ENCODE peak calls at places on chromosomes 11 and 22, in six cellular contexts. One of them, this sample, is unnamed.

GRCh38 chr11:124724854-124725718 is 14.7 kb upstream of the NRGN start:
- DNase-seq in neuronal stem cell: no peak
- DNase-seq in H9: peak; percentile 33
- DNase-seq in mesendoderm: no peak
- DNase-seq in H1: no peak
- DNase-seq in IMR-90: no peak
- DNase-seq in this sample: no peak

GRCh38 chr11:47378836-47379170 is 456 bp upstream of the SPI1 start:
- DNase-seq in H9: no peak
- DNase-seq in neuronal stem cell: no peak
- DNase-seq in H1: no peak
- DNase-seq in mesendoderm: no peak
- DNase-seq in IMR-90: no peak
- DNase-seq in this sample: no peak

GRCh38 chr11:8533332-8533731 is 60.7 kb downstream of the STK33 start:
- DNase-seq in H9: no peak
- DNase-seq in H1: no peak
- DNase-seq in neuronal stem cell: no peak
- DNase-seq in mesendoderm: peak; percentile 15
- DNase-seq in IMR-90: no peak
- DNase-seq in this sample: no peak

GRCh38 chr11:126348806-126349582 is 6.5 kb upstream of the ST3GAL4 start:
- DNase-seq in mesendoderm: no peak
- DNase-seq in H9: no peak
- DNase-seq in H1: no peak
- DNase-seq in neuronal stem cell: no peak
- DNase-seq in IMR-90: peak; percentile 36
- DNase-seq in this sample: no peak

GRCh38 chr11:79314906-79315689 is 125.7 kb downstream of the TENM4 start:
- DNase-seq in IMR-90: peak; percentile 41
- DNase-seq in H9: peak; percentile 59
- DNase-seq in neuronal stem cell: peak; percentile 37
- DNase-seq in mesendoderm: peak; percentile 70
- DNase-seq in H1: peak; percentile 56
- DNase-seq in this sample: peak; percentile 5

GRCh38 chr11:61529537-61530225 is 21.1 kb downstream of the LRRC10B start:
- DNase-seq in neuronal stem cell: no peak
- DNase-seq in IMR-90: no peak
- DNase-seq in H1: no peak
- DNase-seq in mesendoderm: no peak
- DNase-seq in H9: no peak
- DNase-seq in this sample: no peak

GRCh38 chr11:79236541-79236971 is 204.3 kb downstream of the TENM4 start:
- DNase-seq in H1: no peak
- DNase-seq in H9: no peak
- DNase-seq in neuronal stem cell: no peak
- DNase-seq in IMR-90: peak; percentile 99
- DNase-seq in mesendoderm: peak; percentile 33
- DNase-seq in this sample: peak; percentile 89

GRCh38 chr22:35150163-35151107 is 84.5 kb downstream of the ISX start:
- DNase-seq in H1: peak; percentile 94
- DNase-seq in neuronal stem cell: peak; percentile 75
- DNase-seq in H9: peak; percentile 84
- DNase-seq in mesendoderm: peak; percentile 74
- DNase-seq in IMR-90: peak; percentile 42
- DNase-seq in this sample: peak; percentile 33

GRCh38 chr11:73308963-73309960 is 1.2 kb downstream of the ARHGEF17 start:
- DNase-seq in neuronal stem cell: peak; percentile 78
- DNase-seq in IMR-90: peak; percentile 96
- DNase-seq in mesendoderm: peak; percentile 97
- DNase-seq in H1: peak; percentile 88
- DNase-seq in H9: peak; percentile 90
- DNase-seq in this sample: peak; percentile 98

GRCh38 chr11:959608-960007 is 33.9 kb downstream of the AP2A2 start:
- DNase-seq in neuronal stem cell: no peak
- DNase-seq in mesendoderm: no peak
- DNase-seq in H9: no peak
- DNase-seq in IMR-90: no peak
- DNase-seq in H1: no peak
- DNase-seq in this sample: no peak

GRCh38 chr11:84564180-84564866 is 1062.8 kb downstream of the DLG2 start:
- DNase-seq in mesendoderm: peak; percentile 36
- DNase-seq in H9: no peak
- DNase-seq in neuronal stem cell: peak; percentile 35
- DNase-seq in H1: no peak
- DNase-seq in IMR-90: peak; percentile 44
- DNase-seq in this sample: peak; percentile 43

GRCh38 chr11:2551131-2551530 is 106.3 kb downstream of the KCNQ1 start:
- DNase-seq in H1: no peak
- DNase-seq in neuronal stem cell: no peak
- DNase-seq in H9: no peak
- DNase-seq in mesendoderm: no peak
- DNase-seq in IMR-90: no peak
- DNase-seq in this sample: peak; percentile 25

GRCh38 chr11:110524227-110524626 is 94.5 kb downstream of the FDX1 start:
- DNase-seq in IMR-90: peak; percentile 99
- DNase-seq in mesendoderm: no peak
- DNase-seq in neuronal stem cell: no peak
- DNase-seq in H1: no peak
- DNase-seq in H9: no peak
- DNase-seq in this sample: peak; percentile 98

GRCh38 chr11:131886201-131886600 is 515.8 kb downstream of the NTM start:
- DNase-seq in neuronal stem cell: no peak
- DNase-seq in H1: no peak
- DNase-seq in IMR-90: no peak
- DNase-seq in mesendoderm: no peak
- DNase-seq in H9: no peak
- DNase-seq in this sample: no peak

GRCh38 chr11:69704508-69705245 is 855 bp upstream of the FGF19 start:
- DNase-seq in mesendoderm: peak; percentile 95
- DNase-seq in neuronal stem cell: peak; percentile 84
- DNase-seq in IMR-90: no peak
- DNase-seq in H9: peak; percentile 94
- DNase-seq in H1: peak; percentile 96
- DNase-seq in this sample: peak; percentile 33

GRCh38 chr11:3021125-3021524 is 29.0 kb upstream of the NAP1L4 start:
- DNase-seq in H1: no peak
- DNase-seq in IMR-90: peak; percentile 16
- DNase-seq in mesendoderm: peak; percentile 70
- DNase-seq in neuronal stem cell: peak; percentile 56
- DNase-seq in H9: peak; percentile 68
- DNase-seq in this sample: peak; percentile 29

GRCh38 chr22:41410311-41410751 is 28.6 kb downstream of the TEF start:
- DNase-seq in H1: no peak
- DNase-seq in mesendoderm: no peak
- DNase-seq in H9: no peak
- DNase-seq in IMR-90: no peak
- DNase-seq in neuronal stem cell: no peak
- DNase-seq in this sample: no peak

GRCh38 chr22:19128946-19129727 is 2.0 kb upstream of the TSSK2 start:
- DNase-seq in H9: no peak
- DNase-seq in neuronal stem cell: no peak
- DNase-seq in H1: no peak
- DNase-seq in mesendoderm: no peak
- DNase-seq in IMR-90: no peak
- DNase-seq in this sample: no peak

GRCh38 chr11:121716060-121716459 is 263.3 kb upstream of the SORL1-AS1 start:
- DNase-seq in mesendoderm: peak; percentile 14
- DNase-seq in H9: no peak
- DNase-seq in H1: no peak
- DNase-seq in IMR-90: peak; percentile 85
- DNase-seq in neuronal stem cell: no peak
- DNase-seq in this sample: no peak

GRCh38 chr11:19258651-19259230 is 18.0 kb upstream of the E2F8 start:
- DNase-seq in H1: no peak
- DNase-seq in H9: no peak
- DNase-seq in neuronal stem cell: no peak
- DNase-seq in IMR-90: no peak
- DNase-seq in mesendoderm: no peak
- DNase-seq in this sample: no peak

GRCh38 chr11:109236696-109237095 is 185.3 kb upstream of the C11orf87 start:
- DNase-seq in H9: no peak
- DNase-seq in H1: no peak
- DNase-seq in IMR-90: no peak
- DNase-seq in mesendoderm: no peak
- DNase-seq in neuronal stem cell: no peak
- DNase-seq in this sample: peak; percentile 48

GRCh38 chr22:41994506-41994905 is 4.1 kb upstream of the WBP2NL start:
- DNase-seq in H9: no peak
- DNase-seq in neuronal stem cell: no peak
- DNase-seq in mesendoderm: peak; percentile 14
- DNase-seq in H1: no peak
- DNase-seq in IMR-90: no peak
- DNase-seq in this sample: no peak

GRCh38 chr11:78820722-78821121 is 246.1 kb upstream of the NARS2 start:
- DNase-seq in neuronal stem cell: no peak
- DNase-seq in H9: no peak
- DNase-seq in H1: no peak
- DNase-seq in mesendoderm: no peak
- DNase-seq in IMR-90: no peak
- DNase-seq in this sample: no peak

GRCh38 chr11:65429724-65430405 is 7.3 kb downstream of the NEAT1 start:
- DNase-seq in mesendoderm: no peak
- DNase-seq in H1: no peak
- DNase-seq in H9: no peak
- DNase-seq in IMR-90: peak; percentile 80
- DNase-seq in neuronal stem cell: no peak
- DNase-seq in this sample: peak; percentile 90

GRCh38 chr11:68997995-68998348 is 15.1 kb downstream of the MRGPRF start:
- DNase-seq in H1: no peak
- DNase-seq in neuronal stem cell: no peak
- DNase-seq in H9: peak; percentile 18
- DNase-seq in mesendoderm: no peak
- DNase-seq in IMR-90: no peak
- DNase-seq in this sample: no peak

GRCh38 chr22:24962835-24963234 is 10.3 kb downstream of the KIAA1671 start:
- DNase-seq in H1: no peak
- DNase-seq in H9: no peak
- DNase-seq in IMR-90: no peak
- DNase-seq in mesendoderm: no peak
- DNase-seq in neuronal stem cell: no peak
- DNase-seq in this sample: no peak

GRCh38 chr11:120013325-120014250 is 124.3 kb downstream of the TRIM29 start:
- DNase-seq in neuronal stem cell: peak; percentile 54
- DNase-seq in H1: peak; percentile 89
- DNase-seq in H9: peak; percentile 96
- DNase-seq in IMR-90: peak; percentile 10
- DNase-seq in mesendoderm: peak; percentile 93
- DNase-seq in this sample: peak; percentile 24

GRCh38 chr22:27636716-27637503 is 164.6 kb downstream of the MN1 start:
- DNase-seq in mesendoderm: no peak
- DNase-seq in neuronal stem cell: no peak
- DNase-seq in H1: no peak
- DNase-seq in IMR-90: no peak
- DNase-seq in H9: no peak
- DNase-seq in this sample: no peak

GRCh38 chr11:35986958-35987357 is 43.1 kb downstream of the LDLRAD3 start:
- DNase-seq in neuronal stem cell: no peak
- DNase-seq in H9: no peak
- DNase-seq in IMR-90: peak; percentile 38
- DNase-seq in H1: no peak
- DNase-seq in mesendoderm: peak; percentile 77
- DNase-seq in this sample: peak; percentile 26

GRCh38 chr11:70811483-70811882 is 413.2 kb downstream of the CTTN start:
- DNase-seq in H1: no peak
- DNase-seq in neuronal stem cell: no peak
- DNase-seq in mesendoderm: no peak
- DNase-seq in IMR-90: no peak
- DNase-seq in H9: no peak
- DNase-seq in this sample: no peak
- H2BK15ac ChIP-seq in H1: no peak overlapping the region
- H2BK15ac ChIP-seq in neuronal stem cell: no peak overlapping the region
- H2BK15ac ChIP-seq in mesendoderm: no peak overlapping the region
- H2BK15ac ChIP-seq in IMR-90: no peak overlapping the region
- H2BK15ac ChIP-seq in H9: no peak overlapping the region
- H2BK15ac ChIP-seq in this sample: no peak overlapping the region

DNA sequence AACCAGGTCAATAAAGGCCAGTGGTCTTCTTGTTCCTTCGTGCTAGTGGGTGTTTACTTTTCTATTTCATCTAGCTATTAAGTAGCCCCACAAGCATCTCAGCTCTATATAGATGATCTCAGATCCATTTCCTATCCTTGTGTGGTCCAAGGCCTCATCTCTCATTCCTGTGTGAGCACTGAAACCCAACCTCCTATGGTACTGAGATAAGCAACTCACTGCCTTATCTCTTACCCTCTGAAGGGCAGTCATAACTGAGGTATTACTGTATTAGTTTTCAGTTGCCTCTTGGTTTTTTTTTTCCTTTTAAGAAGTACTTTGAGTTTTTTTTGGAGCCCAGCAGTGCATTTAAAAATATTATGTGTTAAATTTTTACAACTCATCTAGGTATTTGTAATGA is 28.3 kb downstream of the ACER3 start:
- DNase-seq in H9: no peak
- DNase-seq in H1: no peak
- DNase-seq in mesendoderm: peak; percentile 28
- DNase-seq in neuronal stem cell: no peak
- DNase-seq in IMR-90: peak; percentile 68
- DNase-seq in this sample: no peak
- H2BK15ac ChIP-seq in H9: no peak overlapping the region
- H2BK15ac ChIP-seq in H1: no peak overlapping the region
- H2BK15ac ChIP-seq in mesendoderm: no peak overlapping the region
- H2BK15ac ChIP-seq in neuronal stem cell: no peak overlapping the region
- H2BK15ac ChIP-seq in IMR-90: no peak overlapping the region
- H2BK15ac ChIP-seq in this sample: no peak overlapping the region

DNA sequence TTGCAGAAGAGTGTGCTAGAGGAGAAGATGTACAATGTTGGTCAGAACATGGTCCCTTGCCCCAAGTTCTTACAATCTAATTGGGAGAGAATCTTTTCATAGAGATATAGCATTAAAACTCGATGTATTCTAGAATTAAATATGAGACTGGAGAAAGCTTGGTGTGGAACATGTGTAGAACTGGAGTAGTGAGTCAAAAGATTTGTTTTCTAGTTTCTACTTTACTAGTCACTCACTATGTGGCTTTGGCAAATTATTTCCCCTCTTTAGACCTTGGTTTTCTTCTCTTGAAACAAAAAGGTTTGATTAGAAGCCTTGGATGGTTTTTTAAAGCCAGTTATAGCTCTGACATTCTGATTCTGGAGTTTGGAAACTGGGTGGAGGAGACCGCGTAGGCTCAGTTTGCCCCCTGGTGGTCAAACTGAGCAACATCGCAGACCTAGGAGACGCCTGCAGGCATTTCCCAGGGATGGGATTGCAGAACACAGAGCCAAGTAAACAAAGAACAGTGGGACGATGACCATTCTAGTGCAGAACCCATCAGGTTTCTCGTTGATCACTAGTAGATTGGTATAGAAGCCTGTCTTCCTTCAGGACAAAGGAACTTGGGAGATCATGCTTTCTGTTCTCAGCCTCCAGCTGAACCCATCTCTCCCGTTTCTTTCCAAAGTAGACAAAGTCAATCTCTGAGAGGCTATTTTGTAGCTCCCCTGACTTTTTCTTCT is 8.5 kb upstream of the CHRDL2 start:
- DNase-seq in H9: peak; percentile 73
- DNase-seq in IMR-90: peak; percentile 73
- DNase-seq in mesendoderm: peak; percentile 86
- DNase-seq in H1: no peak
- DNase-seq in neuronal stem cell: no peak
- DNase-seq in this sample: peak; percentile 74
- H2BK15ac ChIP-seq in H9: no peak overlapping the region
- H2BK15ac ChIP-seq in IMR-90: no peak overlapping the region
- H2BK15ac ChIP-seq in mesendoderm: no peak overlapping the region
- H2BK15ac ChIP-seq in H1: no peak overlapping the region
- H2BK15ac ChIP-seq in neuronal stem cell: no peak overlapping the region
- H2BK15ac ChIP-seq in this sample: no peak overlapping the region

GRCh38 chr22:44633647-44634046 is 68.4 kb upstream of the PRR5 start:
- DNase-seq in mesendoderm: no peak
- DNase-seq in H1: no peak
- DNase-seq in neuronal stem cell: no peak
- DNase-seq in IMR-90: no peak
- DNase-seq in H9: no peak
- DNase-seq in this sample: no peak
- H2BK15ac ChIP-seq in mesendoderm: no peak overlapping the region
- H2BK15ac ChIP-seq in H1: no peak overlapping the region
- H2BK15ac ChIP-seq in neuronal stem cell: no peak overlapping the region
- H2BK15ac ChIP-seq in IMR-90: no peak overlapping the region
- H2BK15ac ChIP-seq in H9: no peak overlapping the region
- H2BK15ac ChIP-seq in this sample: no peak overlapping the region

This sample was measured in mesenchymal stem cell.